ENCODE peak calls at places on chromosomes 5 and 9, in six cellular contexts. M is adrenal gland, G is spleen, S is A549, T is ovary, V is GM12878. F is an unnamed sample.

GRCh38 chr9:105079457-105079856 is 151.5 kb upstream of the ABCA1 start:
- DNase-seq in S (no peak), V (no peak), G (no peak), M (no peak), T (no peak), F (no peak)

GRCh38 chr9:105144076-105144475 is 100.4 kb upstream of the SLC44A1 start:
- DNase-seq in M (no peak), S (no peak), G (no peak), T (no peak), V (no peak), F (no peak)

GRCh38 chr5:2806176-2806575 is 54.7 kb upstream of the IRX2 start:
- DNase-seq in T (no peak), G (no peak), S (no peak), V (no peak), M (no peak), F (no peak)

GRCh38 chr9:112112519-112112918 is 62.6 kb downstream of the SUSD1 start:
- DNase-seq in M (no peak), S (peak; percentile 74), G (no peak), T (no peak), V (no peak), F (no peak)

GRCh38 chr5:173689171-173689676 is 72.8 kb upstream of the BOD1 start:
- DNase-seq in S (peak; percentile 93), G (no peak), M (no peak), V (no peak), T (no peak), F (no peak)

GRCh38 chr5:31269259-31269658 is 75.8 kb downstream of the CDH6 start:
- DNase-seq in T (no peak), S (no peak), G (no peak), M (no peak), V (no peak), F (no peak)

GRCh38 chr5:88452820-88453219 is 184.2 kb upstream of the TMEM161B start:
- DNase-seq in M (no peak), S (no peak), G (no peak), T (no peak), V (no peak), F (no peak)

GRCh38 chr5:56175465-56175864 is 57.7 kb downstream of the ANKRD55 start:
- DNase-seq in V (no peak), T (no peak), S (no peak), G (no peak), M (peak; percentile 61), F (no peak)

GRCh38 chr5:20556364-20556763 is 568.4 kb upstream of the CDH18 start:
- DNase-seq in S (no peak), G (no peak), T (no peak), M (no peak), V (no peak), F (no peak)

GRCh38 chr9:128421474-128422010 is 885 bp downstream of the CERCAM start:
- DNase-seq in T (peak; percentile 47), M (no peak), G (no peak), V (no peak), S (no peak), F (no peak)

GRCh38 chr5:11851402-11851801 is 52.8 kb downstream of the CTNND2 start:
- DNase-seq in V (no peak), T (no peak), S (no peak), G (no peak), M (no peak), F (no peak)

GRCh38 chr9:13279284-13280162 is at the start of gene MPDZ:
- DNase-seq in G (no peak), T (peak; percentile 87), V (no peak), S (peak; percentile 74), M (peak; percentile 78), F (peak; percentile 79)

GRCh38 chr9:136756134-136756438 is 2.0 kb downstream of the LCN8 start:
- DNase-seq in V (no peak), G (no peak), T (no peak), M (no peak), S (no peak), F (no peak)

GRCh38 chr9:120742951-120743416 is 28.7 kb upstream of the MEGF9 start:
- DNase-seq in G (no peak), V (no peak), M (no peak), S (peak; percentile 71), T (no peak), F (no peak)

GRCh38 chr9:123323482-123324013 is 32.4 kb upstream of the CRB2 start:
- DNase-seq in S (no peak), M (no peak), V (no peak), G (no peak), T (no peak), F (no peak)

GRCh38 chr5:96427823-96428222 is 5.2 kb downstream of the PCSK1 start:
- DNase-seq in G (no peak), M (no peak), S (no peak), T (no peak), V (no peak), F (no peak)

GRCh38 chr5:82387041-82387818 is 109.1 kb upstream of the RPS23 start:
- DNase-seq in M (peak; percentile 85), V (no peak), S (peak; percentile 58), T (no peak), G (no peak), F (no peak)

GRCh38 chr5:77390795-77391194 is 101.3 kb downstream of the WDR41 start:
- DNase-seq in S (no peak), G (no peak), T (no peak), M (no peak), V (no peak), F (no peak)

GRCh38 chr5:171984748-171985419 is 21.6 kb downstream of the FBXW11 start:
- DNase-seq in V (no peak), M (no peak), G (no peak), S (no peak), T (no peak), F (no peak)

GRCh38 chr9:121545875-121546423 is 46.3 kb upstream of the GGTA1 start:
- DNase-seq in T (peak; percentile 95), V (no peak), M (peak; percentile 98), S (peak; percentile 91), G (peak; percentile 95), F (peak; percentile 97)

GRCh38 chr5:17235736-17236330 is 18.4 kb downstream of the BASP1 start:
- DNase-seq in G (no peak), S (no peak), V (no peak), T (no peak), M (no peak), F (no peak)

GRCh38 chr9:78044886-78045285 is 13.3 kb upstream of the GNAQ start:
- DNase-seq in M (no peak), S (no peak), G (no peak), V (no peak), T (no peak), F (no peak)

GRCh38 chr5:94423411-94423810 is 195.0 kb downstream of the KIAA0825 start:
- DNase-seq in G (no peak), V (no peak), S (no peak), M (no peak), T (no peak), F (no peak)

GRCh38 chr5:1751026-1751863 is 48.4 kb downstream of the MRPL36 start:
- DNase-seq in V (no peak), S (no peak), M (peak; percentile 25), G (peak; percentile 63), T (no peak), F (peak; percentile 47)

DNA sequence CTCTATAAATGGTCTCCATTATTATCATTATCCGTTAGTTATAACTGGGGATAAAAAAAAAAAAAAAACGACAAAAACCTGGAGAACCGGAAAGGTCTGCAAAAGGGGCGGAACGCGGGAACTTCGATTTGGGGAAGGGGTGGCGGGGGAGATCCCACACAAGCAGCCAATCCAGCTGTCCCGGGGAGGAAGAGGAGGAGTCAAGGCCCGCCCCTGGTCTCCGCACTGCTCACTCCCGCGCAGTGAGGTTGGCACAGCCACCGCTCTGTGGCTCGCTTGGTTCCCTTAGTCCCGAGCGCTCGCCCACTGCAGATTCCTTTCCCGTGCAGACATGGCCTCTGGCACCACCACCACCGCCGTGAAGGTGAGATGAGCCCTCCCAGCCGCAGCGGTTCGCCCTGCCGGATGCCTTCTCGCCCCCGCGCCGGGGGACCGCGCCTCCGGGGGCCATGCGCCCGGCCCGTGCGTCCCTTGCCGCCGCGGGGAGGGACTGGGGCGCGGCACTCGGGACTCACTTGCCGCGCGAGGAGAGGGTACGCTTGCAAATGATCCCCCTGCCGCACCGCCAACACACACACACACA is at the start of gene MTAP:
- DNase-seq in S (peak; percentile 89), M (peak; percentile 97), V (peak; percentile 36), T (peak; percentile 89), G (peak; percentile 94), F (peak; percentile 81)
- TF ChIP-seq POLR2A in S (peak; percentile 97), M (peak; percentile 88), V (peak; percentile 90), T (peak; percentile 77), G (no peak), F (peak; percentile 79)

DNA sequence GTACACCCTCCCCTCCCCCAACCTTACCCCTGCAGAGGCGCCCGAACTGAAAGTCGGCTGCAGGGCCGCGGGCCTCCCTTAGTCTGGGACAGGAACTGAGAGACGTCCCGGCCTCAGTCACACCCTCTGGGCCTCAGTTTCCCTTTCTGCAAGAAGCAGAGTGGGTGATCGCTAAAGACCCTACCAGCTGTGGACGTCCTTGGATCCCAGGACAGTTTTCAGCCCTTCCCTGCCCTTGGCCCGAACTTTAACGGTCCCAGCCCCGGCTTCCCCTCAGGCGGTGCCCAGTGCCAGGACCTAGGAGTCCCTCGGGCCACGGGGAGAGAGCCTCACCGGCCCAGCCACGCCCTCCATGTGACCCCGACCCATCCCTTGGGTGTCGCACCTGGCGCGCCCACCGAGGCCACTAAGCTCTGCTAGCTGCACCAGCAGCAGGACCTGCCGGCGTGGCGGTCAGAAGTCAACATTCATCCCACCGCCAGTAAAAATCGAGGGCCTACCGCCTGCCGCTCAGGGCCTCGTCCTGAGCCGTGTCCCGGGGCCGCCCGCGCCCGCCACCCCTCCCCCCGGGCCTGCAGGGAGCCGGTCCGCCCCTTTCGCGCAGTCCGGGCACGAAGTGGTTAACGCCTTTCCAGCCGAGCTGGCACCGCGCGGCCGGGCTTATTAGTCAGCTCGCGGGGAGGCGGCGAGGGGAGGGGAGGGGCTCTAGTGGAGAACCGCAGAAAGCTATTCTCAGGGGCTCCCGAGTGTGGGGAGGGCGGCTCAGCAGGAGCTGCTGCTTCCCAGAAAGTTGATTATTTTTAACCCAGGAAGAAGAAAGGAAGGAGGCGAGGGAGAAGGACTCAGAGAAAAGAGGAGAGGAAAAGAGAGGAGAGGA is 124.5 kb downstream of the C9orf50 start:
- DNase-seq in V (no peak), G (peak; percentile 93), S (peak; percentile 86), M (peak; percentile 98), T (peak; percentile 96), F (peak; percentile 95)
- TF ChIP-seq POLR2A in V (no peak), G (no peak), S (peak; percentile 34), M (peak; percentile 68), T (peak; percentile 88), F (no peak)

GRCh38 chr9:131302244-131303075 is 12.9 kb downstream of the PLPP7 start:
- DNase-seq in M (no peak), T (no peak), S (no peak), V (no peak), G (no peak), F (no peak)
- TF ChIP-seq POLR2A in M (no peak), T (no peak), S (no peak), V (no peak), G (no peak), F (no peak)

GRCh38 chr9:88387035-88387732 is 1.1 kb upstream of the SPIN1 start:
- DNase-seq in G (peak; percentile 84), T (no peak), V (no peak), S (peak; percentile 52), M (peak; percentile 81), F (no peak)

GRCh38 chr9:88390371-88390990 is 2.2 kb downstream of the SPIN1 start:
- DNase-seq in V (no peak), G (no peak), S (no peak), M (no peak), T (no peak), F (no peak)

GRCh38 chr9:88387733-88388202 is 476 bp upstream of the SPIN1 start:
- DNase-seq in G (peak; percentile 89), T (peak; percentile 75), S (peak; percentile 43), V (no peak), M (peak; percentile 79), F (no peak)

GRCh38 chr9:88388886-88389617 is 808 bp downstream of the SPIN1 start:
- DNase-seq in G (peak; percentile 90), M (peak; percentile 80), T (peak; percentile 79), S (peak; percentile 61), V (no peak), F (peak; percentile 71)

GRCh38 chr9:88388203-88388885 is at the start of gene SPIN1:
- DNase-seq in V (no peak), G (peak; percentile 96), M (peak; percentile 84), S (peak; percentile 77), T (peak; percentile 92), F (peak; percentile 92)
- TF ChIP-seq POLR2A in V (peak; percentile 75), G (no peak), M (peak; percentile 76), S (peak; percentile 61), T (peak; percentile 41), F (peak; percentile 54)